ENCODE peak calls at places on chromosomes 3 and 15, in eight cellular contexts. T, V, D, Q, O, W, I and X are unnamed samples.

GRCh38 chr3:56368860-56369259 is 99.4 kb downstream of the ERC2 start:
- DNase-seq in O (no peak), D (no peak), V (no peak), Q (no peak), W (no peak), T (no peak), I (no peak), X (no peak)

GRCh38 chr3:191136347-191136746 is 62.7 kb upstream of the OSTN start:
- DNase-seq in I (peak), O (peak), Q (peak), W (no peak), D (no peak), T (no peak), V (no peak), X (peak)

GRCh38 chr3:39327746-39328349 is 1.7 kb upstream of the CCR8 start:
- DNase-seq in V (peak), D (no peak), T (no peak), I (no peak), W (no peak), O (no peak), Q (no peak), X (no peak)

GRCh38 chr3:123880998-123881561 is 3.1 kb downstream of the MYLK start:
- DNase-seq in V (no peak), T (no peak), I (peak), Q (no peak), O (peak), D (no peak), W (peak), X (peak)

GRCh38 chr3:152292367-152292766 is 23.6 kb downstream of the MBNL1 start:
- DNase-seq in V (no peak), O (no peak), T (no peak), D (no peak), Q (no peak), W (no peak), I (no peak), X (no peak)

GRCh38 chr3:132499071-132499470 is 81.8 kb downstream of the DNAJC13 start:
- DNase-seq in W (no peak), T (no peak), O (no peak), Q (no peak), I (no peak), D (no peak), V (no peak), X (no peak)

GRCh38 chr3:186516645-186517044 is 27.5 kb downstream of the CRYGS start:
- DNase-seq in I (no peak), W (no peak), T (no peak), Q (no peak), V (no peak), D (no peak), O (no peak), X (no peak)

GRCh38 chr3:195175076-195175475 is 95.9 kb downstream of the XXYLT1 start:
- DNase-seq in Q (no peak), W (no peak), T (no peak), O (no peak), D (no peak), I (no peak), V (no peak), X (no peak)

GRCh38 chr15:83118291-83118827 is 10.9 kb downstream of the TM6SF1 start:
- DNase-seq in V (no peak), W (no peak), T (no peak), D (no peak), Q (no peak), O (no peak), I (no peak), X (no peak)